ENCODE peak calls at places on chromosomes 7 and 10, in ten cellular contexts. One of them, this sample, is unnamed.

GRCh38 chr10:97278491-97278989 is 13.9 kb downstream of the ARHGAP19 start:
- DNase-seq in dorsolateral prefrontal cortex: no peak
- DNase-seq in aorta: no peak
- DNase-seq in mammary epithelial cell: peak; percentile 36
- DNase-seq in CD4-positive, alpha-beta memory T cell: peak; percentile 53
- DNase-seq in ovary: no peak
- DNase-seq in PC-3: peak; percentile 68
- DNase-seq in cardiac muscle cell: peak; percentile 63
- DNase-seq in Panc1: peak; percentile 78
- DNase-seq in adrenal gland: no peak
- DNase-seq in this sample: no peak

GRCh38 chr7:28231181-28231580 is 50.6 kb upstream of the JAZF1 start:
- DNase-seq in dorsolateral prefrontal cortex: no peak
- DNase-seq in aorta: no peak
- DNase-seq in mammary epithelial cell: no peak
- DNase-seq in CD4-positive, alpha-beta memory T cell: no peak
- DNase-seq in ovary: no peak
- DNase-seq in PC-3: no peak
- DNase-seq in cardiac muscle cell: no peak
- DNase-seq in Panc1: no peak
- DNase-seq in adrenal gland: no peak
- DNase-seq in this sample: no peak

GRCh38 chr7:134701272-134701671 is 54.6 kb downstream of the BPGM start:
- DNase-seq in dorsolateral prefrontal cortex: no peak
- DNase-seq in aorta: no peak
- DNase-seq in mammary epithelial cell: no peak
- DNase-seq in CD4-positive, alpha-beta memory T cell: peak; percentile 18
- DNase-seq in ovary: no peak
- DNase-seq in PC-3: peak; percentile 62
- DNase-seq in cardiac muscle cell: no peak
- DNase-seq in Panc1: no peak
- DNase-seq in adrenal gland: no peak
- DNase-seq in this sample: peak; percentile 38

GRCh38 chr10:77737608-77738007 is 100.0 kb upstream of the KCNMA1 start:
- DNase-seq in dorsolateral prefrontal cortex: no peak
- DNase-seq in aorta: no peak
- DNase-seq in mammary epithelial cell: peak; percentile 95
- DNase-seq in CD4-positive, alpha-beta memory T cell: no peak
- DNase-seq in ovary: no peak
- DNase-seq in PC-3: peak; percentile 99
- DNase-seq in cardiac muscle cell: no peak
- DNase-seq in Panc1: no peak
- DNase-seq in adrenal gland: no peak
- DNase-seq in this sample: no peak

GRCh38 chr10:133278577-133279265 is 2.1 kb upstream of the ADAM8 start:
- DNase-seq in dorsolateral prefrontal cortex: peak; percentile 41
- DNase-seq in aorta: no peak
- DNase-seq in mammary epithelial cell: peak; percentile 89
- DNase-seq in CD4-positive, alpha-beta memory T cell: peak; percentile 73
- DNase-seq in ovary: no peak
- DNase-seq in PC-3: peak; percentile 89
- DNase-seq in cardiac muscle cell: peak; percentile 45
- DNase-seq in Panc1: no peak
- DNase-seq in adrenal gland: peak; percentile 86
- DNase-seq in this sample: no peak

GRCh38 chr7:110921478-110922210 is 169.3 kb upstream of the LRRN3 start:
- DNase-seq in dorsolateral prefrontal cortex: no peak
- DNase-seq in aorta: no peak
- DNase-seq in mammary epithelial cell: peak; percentile 46
- DNase-seq in CD4-positive, alpha-beta memory T cell: no peak
- DNase-seq in ovary: no peak
- DNase-seq in PC-3: no peak
- DNase-seq in cardiac muscle cell: no peak
- DNase-seq in Panc1: no peak
- DNase-seq in adrenal gland: no peak
- DNase-seq in this sample: no peak

GRCh38 chr10:109018892-109019507 is 904.3 kb downstream of the XPNPEP1 start:
- DNase-seq in dorsolateral prefrontal cortex: no peak
- DNase-seq in aorta: no peak
- DNase-seq in mammary epithelial cell: peak; percentile 2
- DNase-seq in CD4-positive, alpha-beta memory T cell: no peak
- DNase-seq in ovary: no peak
- DNase-seq in PC-3: peak; percentile 63
- DNase-seq in cardiac muscle cell: no peak
- DNase-seq in Panc1: peak; percentile 0
- DNase-seq in adrenal gland: no peak
- DNase-seq in this sample: no peak

GRCh38 chr7:51223505-51223904 is 93.1 kb downstream of the COBL start:
- DNase-seq in dorsolateral prefrontal cortex: no peak
- DNase-seq in aorta: no peak
- DNase-seq in mammary epithelial cell: no peak
- DNase-seq in CD4-positive, alpha-beta memory T cell: no peak
- DNase-seq in ovary: no peak
- DNase-seq in PC-3: no peak
- DNase-seq in cardiac muscle cell: no peak
- DNase-seq in Panc1: no peak
- DNase-seq in adrenal gland: no peak
- DNase-seq in this sample: no peak

GRCh38 chr10:127035827-127036226 is 130.6 kb downstream of the DOCK1 start:
- DNase-seq in dorsolateral prefrontal cortex: no peak
- DNase-seq in aorta: no peak
- DNase-seq in mammary epithelial cell: no peak
- DNase-seq in CD4-positive, alpha-beta memory T cell: no peak
- DNase-seq in ovary: no peak
- DNase-seq in PC-3: no peak
- DNase-seq in cardiac muscle cell: no peak
- DNase-seq in Panc1: no peak
- DNase-seq in adrenal gland: no peak
- DNase-seq in this sample: no peak

GRCh38 chr7:154304740-154305679 is 252.8 kb downstream of the DPP6 start:
- DNase-seq in dorsolateral prefrontal cortex: peak; percentile 67
- DNase-seq in aorta: no peak
- DNase-seq in mammary epithelial cell: no peak
- DNase-seq in CD4-positive, alpha-beta memory T cell: no peak
- DNase-seq in ovary: no peak
- DNase-seq in PC-3: no peak
- DNase-seq in cardiac muscle cell: peak; percentile 52
- DNase-seq in Panc1: no peak
- DNase-seq in adrenal gland: peak; percentile 58
- DNase-seq in this sample: no peak

GRCh38 chr10:112461029-112461887 is 14.2 kb downstream of the VTI1A start:
- DNase-seq in dorsolateral prefrontal cortex: no peak
- DNase-seq in aorta: no peak
- DNase-seq in mammary epithelial cell: peak; percentile 87
- DNase-seq in CD4-positive, alpha-beta memory T cell: no peak
- DNase-seq in ovary: no peak
- DNase-seq in PC-3: peak; percentile 29
- DNase-seq in cardiac muscle cell: no peak
- DNase-seq in Panc1: peak; percentile 86
- DNase-seq in adrenal gland: no peak
- DNase-seq in this sample: no peak

GRCh38 chr10:109205929-109206585 is 717.3 kb downstream of the XPNPEP1 start:
- DNase-seq in dorsolateral prefrontal cortex: no peak
- DNase-seq in aorta: no peak
- DNase-seq in mammary epithelial cell: peak; percentile 81
- DNase-seq in CD4-positive, alpha-beta memory T cell: no peak
- DNase-seq in ovary: no peak
- DNase-seq in PC-3: peak; percentile 82
- DNase-seq in cardiac muscle cell: no peak
- DNase-seq in Panc1: peak; percentile 13
- DNase-seq in adrenal gland: no peak
- DNase-seq in this sample: no peak

GRCh38 chr10:129339191-129339590 is 127.8 kb upstream of the MGMT start:
- DNase-seq in dorsolateral prefrontal cortex: no peak
- DNase-seq in aorta: no peak
- DNase-seq in mammary epithelial cell: no peak
- DNase-seq in CD4-positive, alpha-beta memory T cell: no peak
- DNase-seq in ovary: no peak
- DNase-seq in PC-3: no peak
- DNase-seq in cardiac muscle cell: no peak
- DNase-seq in Panc1: no peak
- DNase-seq in adrenal gland: no peak
- DNase-seq in this sample: no peak

GRCh38 chr7:83876593-83876992 is 227.7 kb upstream of the SEMA3E start:
- DNase-seq in dorsolateral prefrontal cortex: no peak
- DNase-seq in aorta: no peak
- DNase-seq in mammary epithelial cell: peak; percentile 95
- DNase-seq in CD4-positive, alpha-beta memory T cell: no peak
- DNase-seq in ovary: no peak
- DNase-seq in PC-3: peak; percentile 57
- DNase-seq in cardiac muscle cell: no peak
- DNase-seq in Panc1: no peak
- DNase-seq in adrenal gland: no peak
- DNase-seq in this sample: no peak

GRCh38 chr7:1749351-1749863 is 79.3 kb downstream of the ELFN1 start:
- DNase-seq in dorsolateral prefrontal cortex: no peak
- DNase-seq in aorta: no peak
- DNase-seq in mammary epithelial cell: no peak
- DNase-seq in CD4-positive, alpha-beta memory T cell: no peak
- DNase-seq in ovary: no peak
- DNase-seq in PC-3: no peak
- DNase-seq in cardiac muscle cell: no peak
- DNase-seq in Panc1: no peak
- DNase-seq in adrenal gland: no peak
- DNase-seq in this sample: no peak
- H3K27me3 ChIP-seq in dorsolateral prefrontal cortex: no peaks in the 10 kb centered on the region
- H3K27me3 ChIP-seq in aorta: no peaks in the 10 kb centered on the region
- H3K27me3 ChIP-seq in mammary epithelial cell: peaks cover 9% of the 10 kb centered on the region
- H3K27me3 ChIP-seq in CD4-positive, alpha-beta memory T cell: no peaks in the 10 kb centered on the region
- H3K27me3 ChIP-seq in ovary: no peaks in the 10 kb centered on the region
- H3K27me3 ChIP-seq in PC-3: peaks cover 5% of the 10 kb centered on the region
- H3K27me3 ChIP-seq in cardiac muscle cell: no peaks in the 10 kb centered on the region
- H3K27me3 ChIP-seq in Panc1: no peaks in the 10 kb centered on the region
- H3K27me3 ChIP-seq in adrenal gland: peaks cover 13% of the 10 kb centered on the region
- H3K27me3 ChIP-seq in this sample: peaks cover 17% of the 10 kb centered on the region

GRCh38 chr7:29564455-29565185 is 985 bp downstream of the PRR15 start:
- DNase-seq in dorsolateral prefrontal cortex: no peak
- DNase-seq in aorta: peak; percentile 89
- DNase-seq in mammary epithelial cell: peak; percentile 85
- DNase-seq in CD4-positive, alpha-beta memory T cell: no peak
- DNase-seq in ovary: peak; percentile 70
- DNase-seq in PC-3: peak; percentile 92
- DNase-seq in cardiac muscle cell: peak; percentile 65
- DNase-seq in Panc1: no peak
- DNase-seq in adrenal gland: no peak
- DNase-seq in this sample: peak; percentile 76
- H3K27me3 ChIP-seq in dorsolateral prefrontal cortex: no peaks in the 10 kb centered on the region
- H3K27me3 ChIP-seq in aorta: no peaks in the 10 kb centered on the region
- H3K27me3 ChIP-seq in mammary epithelial cell: no peaks in the 10 kb centered on the region
- H3K27me3 ChIP-seq in CD4-positive, alpha-beta memory T cell: peaks cover 16% of the 10 kb centered on the region
- H3K27me3 ChIP-seq in ovary: no peaks in the 10 kb centered on the region
- H3K27me3 ChIP-seq in PC-3: no peaks in the 10 kb centered on the region
- H3K27me3 ChIP-seq in cardiac muscle cell: peaks cover 72% of the 10 kb centered on the region
- H3K27me3 ChIP-seq in Panc1: peaks cover 20% of the 10 kb centered on the region
- H3K27me3 ChIP-seq in adrenal gland: peaks cover 18% of the 10 kb centered on the region
- H3K27me3 ChIP-seq in this sample: no peaks in the 10 kb centered on the region

GRCh38 chr7:136637826-136638225 is 230.6 kb upstream of the CHRM2 start:
- DNase-seq in dorsolateral prefrontal cortex: peak; percentile 9
- DNase-seq in aorta: no peak
- DNase-seq in mammary epithelial cell: no peak
- DNase-seq in CD4-positive, alpha-beta memory T cell: no peak
- DNase-seq in ovary: no peak
- DNase-seq in PC-3: no peak
- DNase-seq in cardiac muscle cell: no peak
- DNase-seq in Panc1: no peak
- DNase-seq in adrenal gland: no peak
- DNase-seq in this sample: no peak
- H3K27me3 ChIP-seq in dorsolateral prefrontal cortex: no peaks in the 10 kb centered on the region
- H3K27me3 ChIP-seq in aorta: no peaks in the 10 kb centered on the region
- H3K27me3 ChIP-seq in mammary epithelial cell: no peaks in the 10 kb centered on the region
- H3K27me3 ChIP-seq in CD4-positive, alpha-beta memory T cell: no peaks in the 10 kb centered on the region
- H3K27me3 ChIP-seq in ovary: no peaks in the 10 kb centered on the region
- H3K27me3 ChIP-seq in PC-3: no peaks in the 10 kb centered on the region
- H3K27me3 ChIP-seq in cardiac muscle cell: no peaks in the 10 kb centered on the region
- H3K27me3 ChIP-seq in Panc1: no peaks in the 10 kb centered on the region
- H3K27me3 ChIP-seq in adrenal gland: no peaks in the 10 kb centered on the region
- H3K27me3 ChIP-seq in this sample: no peaks in the 10 kb centered on the region

GRCh38 chr10:117216028-117216427 is 18.7 kb downstream of the KCNK18 start:
- DNase-seq in dorsolateral prefrontal cortex: no peak
- DNase-seq in aorta: no peak
- DNase-seq in mammary epithelial cell: no peak
- DNase-seq in CD4-positive, alpha-beta memory T cell: no peak
- DNase-seq in ovary: no peak
- DNase-seq in PC-3: no peak
- DNase-seq in cardiac muscle cell: no peak
- DNase-seq in Panc1: no peak
- DNase-seq in adrenal gland: no peak
- DNase-seq in this sample: no peak
- H3K27me3 ChIP-seq in dorsolateral prefrontal cortex: peaks cover 6% of the 10 kb centered on the region
- H3K27me3 ChIP-seq in aorta: no peaks in the 10 kb centered on the region
- H3K27me3 ChIP-seq in mammary epithelial cell: no peaks in the 10 kb centered on the region
- H3K27me3 ChIP-seq in CD4-positive, alpha-beta memory T cell: peaks cover 4% of the 10 kb centered on the region
- H3K27me3 ChIP-seq in ovary: no peaks in the 10 kb centered on the region
- H3K27me3 ChIP-seq in PC-3: no peaks in the 10 kb centered on the region
- H3K27me3 ChIP-seq in cardiac muscle cell: peaks cover 59% of the 10 kb centered on the region
- H3K27me3 ChIP-seq in Panc1: peaks cover 40% of the 10 kb centered on the region
- H3K27me3 ChIP-seq in adrenal gland: peaks cover 10% of the 10 kb centered on the region
- H3K27me3 ChIP-seq in this sample: peaks cover 2% of the 10 kb centered on the region

This sample was measured in HAP-1.